ENCODE peak calls at places on chromosome 19, in seven cellular contexts. H is breast epithelium; M is activated CD8-positive, alpha-beta T cell treated with anti-CD3 and anti-CD28 coated beads for 36 hours; L is NB4; P is osteocyte; G is left lung; K is HCT116. X is an unnamed sample.

GRCh38 chr19:21084343-21084742 is 2.3 kb downstream of the ZNF714 start:
- DNase-seq in H (no peak), M (peak; percentile 33), L (peak; percentile 49), P (no peak), G (no peak), K (no peak), X (peak; percentile 14)

GRCh38 chr19:33902395-33902794 is 105.7 kb downstream of the KCTD15 start:
- DNase-seq in H (no peak), M (no peak), L (no peak), P (no peak), G (no peak), K (no peak), X (no peak)

GRCh38 chr19:4814625-4815425 is 16.7 kb downstream of the TICAM1 start:
- DNase-seq in H (no peak), M (no peak), L (no peak), P (no peak), G (no peak), K (no peak), X (no peak)

GRCh38 chr19:11767633-11768133 is 883 bp downstream of the ZNF441 start:
- DNase-seq in H (peak; percentile 31), M (peak; percentile 54), L (peak; percentile 53), P (no peak), G (peak; percentile 52), K (no peak), X (peak; percentile 62)

GRCh38 chr19:34994643-34995471 is 5.3 kb upstream of the GRAMD1A start:
- DNase-seq in H (no peak), M (no peak), L (no peak), P (no peak), G (peak; percentile 74), K (no peak), X (no peak)

GRCh38 chr19:9150650-9151049 is 10.5 kb downstream of the ZNF317 start:
- DNase-seq in H (no peak), M (no peak), L (no peak), P (no peak), G (no peak), K (no peak), X (no peak)

GRCh38 chr19:35908977-35909683 is 1.0 kb upstream of the TYROBP start:
- DNase-seq in H (peak; percentile 40), M (no peak), L (peak; percentile 98), P (no peak), G (peak; percentile 93), K (no peak), X (peak; percentile 67)

GRCh38 chr19:29576761-29577661 is 29.1 kb upstream of the POP4 start:
- DNase-seq in H (no peak), M (peak; percentile 69), L (peak; percentile 12), P (no peak), G (no peak), K (no peak), X (peak; percentile 62)

GRCh38 chr19:29675120-29675649 is 9.9 kb downstream of the PLEKHF1 start:
- DNase-seq in H (no peak), M (no peak), L (no peak), P (no peak), G (no peak), K (no peak), X (no peak)

GRCh38 chr19:6663236-6664187 is 6.4 kb downstream of the TNFSF14 start:
- DNase-seq in H (no peak), M (peak; percentile 74), L (no peak), P (no peak), G (no peak), K (no peak), X (no peak)

GRCh38 chr19:7942981-7943443 is 454 bp downstream of the TIMM44 start:
- DNase-seq in H (no peak), M (no peak), L (no peak), P (no peak), G (no peak), K (no peak), X (no peak)

GRCh38 chr19:1261512-1261862 is 7.6 kb upstream of the CIRBP start:
- DNase-seq in H (no peak), M (no peak), L (no peak), P (no peak), G (no peak), K (no peak), X (no peak)
- TF ChIP-seq CTCF in H (no peak), M (peak; percentile 50), L (no peak), P (peak; percentile 26), G (no peak), K (peak; percentile 28), X (peak; percentile 12)

DNA sequence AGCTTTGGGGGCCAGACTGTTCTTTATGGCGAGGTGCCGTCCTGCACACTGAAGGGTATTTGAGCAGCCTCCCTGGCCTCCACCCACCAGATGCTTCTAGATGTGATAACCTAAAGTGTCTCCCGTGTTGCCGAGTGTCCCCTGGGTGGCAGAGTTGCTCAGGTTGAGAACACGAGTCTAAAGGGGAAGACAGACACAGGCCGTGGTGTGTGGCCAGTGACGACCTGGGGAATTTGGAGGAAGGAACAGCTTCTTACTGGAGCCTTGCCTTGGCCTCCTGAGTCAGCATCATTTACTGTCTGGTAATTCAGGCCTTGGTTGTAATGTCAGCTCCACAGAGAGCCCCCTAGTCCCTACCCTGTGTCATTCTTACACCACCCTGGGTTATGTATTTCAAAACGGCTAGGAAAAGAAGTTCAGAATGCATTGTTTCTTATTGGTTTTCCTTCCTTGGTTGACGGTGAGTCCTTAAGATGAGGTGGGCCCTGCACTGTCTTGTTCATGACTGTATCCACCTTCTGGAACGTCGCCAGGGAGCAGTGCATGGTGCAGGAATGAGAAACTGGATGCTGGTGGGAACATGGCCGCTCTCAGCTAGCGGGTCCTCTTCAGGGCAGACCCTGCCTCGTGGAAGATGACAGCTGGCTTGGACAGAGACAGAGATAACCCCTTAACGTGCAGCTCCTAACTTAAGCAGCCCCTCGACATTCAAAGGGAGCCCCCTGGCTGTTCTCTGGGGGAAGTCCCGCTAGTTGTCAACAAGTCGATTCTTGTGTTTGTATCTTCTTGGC is 7.1 kb downstream of the SIN3B start:
- DNase-seq in H (peak; percentile 26), M (peak; percentile 27), L (peak; percentile 72), P (no peak), G (peak; percentile 61), K (no peak), X (peak; percentile 73)
- TF ChIP-seq CTCF in H (no peak), M (no peak), L (peak; percentile 21), P (no peak), G (no peak), K (peak; percentile 20), X (peak; percentile 37)

GRCh38 chr19:42220751-42221097 is 612 bp downstream of the ZNF526 start:
- DNase-seq in H (no peak), M (no peak), L (no peak), P (no peak), G (no peak), K (no peak), X (no peak)

GRCh38 chr19:42224940-42225717 is 5.0 kb downstream of the ZNF526 start:
- DNase-seq in H (no peak), M (no peak), L (no peak), P (no peak), G (no peak), K (no peak), X (no peak)

GRCh38 chr19:42217522-42218442 is at the start of gene DEDD2:
- DNase-seq in H (peak; percentile 97), M (peak; percentile 99), L (peak; percentile 92), P (peak; percentile 99), G (peak; percentile 98), K (peak; percentile 96), X (peak; percentile 98)

GRCh38 chr19:42216653-42217521 is 590 bp downstream of the DEDD2 start:
- DNase-seq in H (peak; percentile 44), M (peak; percentile 51), L (peak; percentile 49), P (no peak), G (peak; percentile 65), K (no peak), X (no peak)

DNA sequence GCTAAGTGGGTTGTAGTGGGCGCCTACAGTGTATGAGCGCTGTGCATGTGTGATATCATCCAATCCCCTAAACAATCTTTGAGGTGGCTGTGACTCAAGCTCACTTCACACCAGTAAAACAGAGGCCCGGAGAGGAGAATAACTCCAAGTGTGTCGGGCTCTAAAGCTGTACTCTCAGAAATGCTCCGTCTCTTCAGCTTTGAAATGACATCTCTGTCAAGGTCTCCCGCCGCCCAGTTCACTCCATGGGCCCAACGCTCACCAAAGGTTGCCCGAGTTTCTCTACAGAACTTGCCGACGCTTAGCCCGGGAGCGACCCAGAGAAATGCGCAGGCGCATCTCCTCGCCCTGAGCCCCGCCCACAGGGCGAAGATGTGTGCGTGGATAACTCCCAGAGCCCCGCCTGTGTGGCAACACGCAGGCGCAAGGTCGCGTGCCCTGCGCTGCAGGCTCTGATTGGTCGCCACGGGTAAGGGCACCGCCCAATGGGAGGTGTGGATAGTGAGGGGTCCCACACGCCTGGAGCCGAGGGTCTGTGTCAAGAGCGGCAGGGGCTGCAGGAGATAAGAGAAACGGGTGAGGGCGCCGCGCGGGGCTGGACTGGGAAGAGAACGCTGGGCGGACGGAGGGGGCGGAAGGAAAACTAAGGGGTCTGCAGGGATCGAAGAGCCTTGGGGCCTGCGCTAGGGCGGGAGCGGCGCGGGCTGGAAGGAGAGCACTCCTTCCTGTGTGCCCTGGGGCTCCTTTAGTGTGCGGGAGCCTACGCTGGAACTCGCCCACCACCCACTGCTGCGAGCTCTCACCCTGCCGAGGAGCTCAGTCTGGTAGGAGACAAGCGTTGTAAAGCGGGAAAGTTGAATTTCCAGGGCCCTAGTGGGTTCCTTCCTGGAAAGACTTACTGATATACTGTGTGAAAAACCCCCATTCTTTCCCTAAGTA is at the start of gene ZNF526:
- DNase-seq in H (peak; percentile 97), M (peak; percentile 98), L (peak; percentile 96), P (peak; percentile 99), G (peak; percentile 98), K (peak; percentile 93), X (peak; percentile 99)
- TF ChIP-seq CTCF in H (no peak), M (no peak), L (no peak), P (no peak), G (no peak), K (no peak), X (no peak)

GRCh38 chr19:15161028-15161984 is 39.5 kb downstream of the NOTCH3 start:
- DNase-seq in H (no peak), M (no peak), L (peak; percentile 68), P (no peak), G (no peak), K (peak; percentile 35), X (peak; percentile 70)
- TF ChIP-seq CTCF in H (no peak), M (no peak), L (peak; percentile 75), P (peak; percentile 62), G (no peak), K (peak; percentile 68), X (peak; percentile 68)

DNA sequence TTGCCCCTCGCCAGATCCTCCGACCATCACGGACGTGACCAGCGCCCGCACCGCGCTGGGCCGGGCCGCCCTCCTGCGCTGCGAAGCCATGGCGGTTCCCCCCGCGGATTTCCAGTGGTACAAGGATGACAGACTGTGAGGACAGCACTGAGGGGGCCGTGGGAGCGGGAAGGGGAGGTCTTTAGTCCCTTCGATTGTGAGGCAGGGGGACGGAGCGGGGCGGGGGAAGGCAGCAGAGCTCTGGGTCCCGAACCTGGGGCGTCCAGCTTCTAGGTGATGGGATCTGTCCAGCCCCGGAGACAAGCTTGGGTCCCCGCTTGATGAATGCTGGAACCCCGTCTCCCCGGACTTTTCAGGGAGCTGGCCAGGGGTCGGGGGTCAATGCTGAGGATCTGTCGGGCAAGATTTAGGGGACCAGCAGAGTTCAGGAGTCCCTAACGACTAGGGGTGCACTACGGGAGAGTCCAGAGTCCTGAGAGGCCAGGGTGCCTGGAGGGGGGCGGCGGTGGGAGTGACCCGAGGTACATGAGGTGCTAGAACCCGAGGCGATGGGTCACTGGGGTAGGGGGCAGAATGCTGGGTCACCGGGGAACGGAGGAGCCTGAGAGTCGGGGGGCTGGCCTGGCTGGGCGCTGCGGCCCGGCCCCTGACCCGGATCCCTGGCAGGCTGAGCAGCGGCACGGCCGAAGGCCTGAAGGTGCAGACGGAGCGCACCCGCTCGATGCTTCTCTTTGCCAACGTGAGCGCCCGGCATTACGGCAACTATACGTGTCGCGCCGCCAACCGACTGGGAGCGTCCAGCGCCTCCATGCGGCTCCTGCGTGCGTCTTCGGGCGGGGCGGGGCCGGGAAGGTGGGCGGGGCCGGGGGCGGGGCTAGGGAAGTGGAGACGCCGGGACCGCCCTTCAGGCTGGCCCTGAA is 14.6 kb downstream of the VSIG10L start:
- DNase-seq in H (no peak), M (peak; percentile 80), L (peak; percentile 70), P (no peak), G (peak; percentile 58), K (no peak), X (peak; percentile 84)
- TF ChIP-seq CTCF in H (no peak), M (peak; percentile 4), L (no peak), P (no peak), G (no peak), K (peak; percentile 18), X (peak; percentile 31)